ENCODE peak calls at places on chromosomes 11 and 22, in six cellular contexts. T is cardiac fibroblast, B is fibroblast of the aortic adventitia, Y is adrenal gland, I is upper lobe of left lung, O is left ventricle myocardium inferior. N is an unnamed sample.

GRCh38 chr11:20022363-20023081 is 137.8 kb downstream of the DBX1 start:
- DNase-seq in T (peak), B (peak), O (no peak), Y (no peak), I (no peak), N (peak)

GRCh38 chr11:2954263-2954662 is 25.0 kb upstream of the PHLDA2 start:
- DNase-seq in Y (no peak), T (no peak), I (no peak), O (no peak), B (no peak), N (peak)

GRCh38 chr11:69361048-69361447 is 67.1 kb downstream of the MYEOV start:
- DNase-seq in T (no peak), I (peak), Y (no peak), O (no peak), B (no peak), N (no peak)

GRCh38 chr11:11397043-11397415 is 44.0 kb upstream of the CSNK2A3 start:
- DNase-seq in O (no peak), B (no peak), T (no peak), Y (no peak), I (no peak), N (no peak)

GRCh38 chr11:112221263-112221835 is 4.9 kb upstream of the PTS start:
- DNase-seq in O (no peak), B (peak), I (no peak), T (no peak), Y (no peak), N (peak)

GRCh38 chr22:20106205-20106848 is 9.6 kb upstream of the RANBP1 start:
- DNase-seq in I (no peak), B (no peak), Y (no peak), O (peak), T (no peak), N (no peak)

GRCh38 chr11:12441081-12441801 is 63.9 kb downstream of the PARVA start:
- DNase-seq in B (no peak), I (no peak), T (peak), O (no peak), Y (no peak), N (peak)

GRCh38 chr22:24400726-24401596 is 26.4 kb upstream of the ADORA2A start:
- DNase-seq in O (no peak), Y (no peak), I (no peak), T (peak), B (peak), N (no peak)

GRCh38 chr11:83706581-83706980 is 420.4 kb upstream of the CCDC90B start:
- DNase-seq in T (no peak), B (no peak), Y (no peak), O (no peak), I (no peak), N (peak)

GRCh38 chr11:36596880-36597279 is 1.2 kb downstream of the RAG2 start:
- DNase-seq in Y (no peak), B (no peak), I (no peak), O (no peak), T (no peak), N (no peak)

GRCh38 chr11:95144313-95145235 is 54.9 kb downstream of the ENDOD1 start:
- DNase-seq in I (no peak), O (no peak), T (peak), Y (no peak), B (peak), N (no peak)

GRCh38 chr11:61028135-61028729 is 56.8 kb downstream of the CD6 start:
- DNase-seq in Y (no peak), I (no peak), T (no peak), B (no peak), O (no peak), N (peak)

GRCh38 chr11:76782526-76783293 is 446 bp upstream of the TSKU start:
- DNase-seq in I (peak), Y (peak), O (peak), T (peak), B (peak), N (peak)

GRCh38 chr11:60377737-60378136 is 595 bp upstream of the MS4A7 start:
- DNase-seq in Y (peak), B (no peak), O (peak), T (no peak), I (peak), N (no peak)

GRCh38 chr11:28699701-28700100 is 591.5 kb downstream of the METTL15 start:
- DNase-seq in B (no peak), I (no peak), Y (no peak), T (no peak), O (no peak), N (no peak)

GRCh38 chr11:68045900-68046299 is 7.1 kb downstream of the TCIRG1 start:
- DNase-seq in B (no peak), T (no peak), I (no peak), Y (no peak), O (no peak), N (no peak)

GRCh38 chr11:83520849-83521248 is 234.7 kb upstream of the CCDC90B start:
- DNase-seq in T (no peak), O (no peak), I (no peak), B (no peak), Y (no peak), N (no peak)

GRCh38 chr22:18975434-18976196 is 39.5 kb upstream of the PRODH start:
- DNase-seq in I (no peak), B (no peak), Y (no peak), T (no peak), O (no peak), N (no peak)

GRCh38 chr11:117839936-117840813 is 15.6 kb upstream of the FXYD2 start:
- DNase-seq in T (no peak), I (peak), O (peak), B (no peak), Y (no peak), N (no peak)

GRCh38 chr11:78112588-78113275 is 26.7 kb downstream of the ALG8 start:
- DNase-seq in T (no peak), O (no peak), I (no peak), B (no peak), Y (no peak), N (no peak)

GRCh38 chr11:77101043-77101537 is 1.6 kb upstream of the OMP start:
- DNase-seq in Y (no peak), I (no peak), O (no peak), B (no peak), T (peak), N (peak)

GRCh38 chr11:9953994-9954626 is 290.2 kb downstream of the SWAP70 start:
- DNase-seq in I (no peak), Y (no peak), O (no peak), T (peak), B (peak), N (no peak)

GRCh38 chr11:121321614-121322243 is 29.2 kb downstream of the SC5D start:
- DNase-seq in O (no peak), T (peak), Y (no peak), I (peak), B (peak), N (peak)

GRCh38 chr11:114348200-114349191 is 51.8 kb downstream of the C11orf71 start:
- DNase-seq in Y (peak), O (no peak), T (peak), I (no peak), B (peak), N (peak)

GRCh38 chr11:17673951-17674350 is 45.4 kb upstream of the MYOD1 start:
- DNase-seq in O (no peak), Y (no peak), I (no peak), T (no peak), B (peak), N (peak)

GRCh38 chr11:68658661-68659060 is 25.7 kb upstream of the GAL start:
- DNase-seq in O (no peak), B (no peak), Y (no peak), T (peak), I (no peak), N (no peak)

GRCh38 chr22:33986167-33986771 is 66.0 kb upstream of the LARGE1 start:
- DNase-seq in O (no peak), B (no peak), I (no peak), T (no peak), Y (no peak), N (no peak)

GRCh38 chr11:131808466-131808865 is 438.1 kb downstream of the NTM start:
- DNase-seq in B (no peak), O (no peak), Y (no peak), T (no peak), I (no peak), N (peak)

GRCh38 chr11:131807876-131808275 is 437.5 kb downstream of the NTM start:
- DNase-seq in Y (no peak), B (no peak), I (no peak), O (no peak), T (no peak), N (no peak)

GRCh38 chr11:131809203-131809948 is 439.0 kb downstream of the NTM start:
- DNase-seq in Y (no peak), I (no peak), B (peak), T (no peak), O (no peak), N (no peak)

GRCh38 chr11:131811380-131811779 is 441.0 kb downstream of the NTM start:
- DNase-seq in O (no peak), B (no peak), Y (no peak), I (no peak), T (no peak), N (peak)

GRCh38 chr11:131810511-131810910 is 440.1 kb downstream of the NTM start:
- DNase-seq in I (no peak), O (no peak), B (peak), Y (no peak), T (no peak), N (no peak)
- TF ChIP-seq CTCF in I (no peak), O (no peak), B (no peak), Y (no peak), T (no peak), N (no peak)

GRCh38 chr22:40178417-40179409 is 988 bp downstream of the TNRC6B start:
- DNase-seq in I (peak), T (peak), B (peak), O (peak), Y (peak), N (peak)

GRCh38 chr22:40177738-40178416 is at the start of gene TNRC6B:
- DNase-seq in T (peak), I (peak), Y (peak), B (peak), O (peak), N (peak)

GRCh38 chr22:40181323-40181722 is 3.6 kb downstream of the TNRC6B start:
- DNase-seq in Y (no peak), T (no peak), B (no peak), I (no peak), O (no peak), N (no peak)

GRCh38 chr22:40180403-40180802 is 2.7 kb downstream of the TNRC6B start:
- DNase-seq in I (no peak), T (no peak), O (no peak), Y (no peak), B (no peak), N (no peak)

GRCh38 chr22:40179535-40179934 is 1.8 kb downstream of the TNRC6B start:
- DNase-seq in B (no peak), T (no peak), I (no peak), Y (no peak), O (no peak), N (no peak)
- H3K4me3 ChIP-seq in B (peak), T (peak), I (peak), Y (no peak), O (peak), N (peak)

GRCh38 chr11:123375832-123376231 is 54.2 kb upstream of the GRAMD1B start:
- DNase-seq in Y (no peak), B (no peak), O (no peak), I (no peak), T (no peak), N (no peak)
- TF ChIP-seq CTCF in Y (no peak), B (no peak), O (no peak), I (no peak), T (no peak), N (no peak)

GRCh38 chr22:45672564-45673481 is 1.2 kb downstream of the ATXN10 start:
- DNase-seq in O (no peak), B (peak), Y (no peak), T (no peak), I (no peak), N (no peak)

GRCh38 chr22:45671051-45671782 is 417 bp upstream of the ATXN10 start:
- DNase-seq in T (no peak), I (no peak), B (peak), Y (peak), O (no peak), N (no peak)

GRCh38 chr22:45676024-45676423 is 4.4 kb downstream of the ATXN10 start:
- DNase-seq in B (no peak), T (no peak), I (no peak), O (no peak), Y (no peak), N (no peak)

GRCh38 chr22:45673482-45674175 is 2.0 kb downstream of the ATXN10 start:
- DNase-seq in O (no peak), T (no peak), B (no peak), Y (no peak), I (no peak), N (no peak)

GRCh38 chr22:45671783-45672563 is at the start of gene ATXN10:
- DNase-seq in Y (peak), B (peak), T (peak), I (peak), O (peak), N (peak)
- H3K4me3 ChIP-seq in Y (peak), B (peak), T (peak), I (peak), O (peak), N (peak)

GRCh38 chr11:125429174-125429707 is 66.8 kb downstream of the FEZ1 start:
- DNase-seq in B (peak), Y (peak), I (no peak), T (peak), O (peak), N (peak)
- TF ChIP-seq CTCF in B (peak), Y (peak), I (peak), T (peak), O (peak), N (peak)

DNA sequence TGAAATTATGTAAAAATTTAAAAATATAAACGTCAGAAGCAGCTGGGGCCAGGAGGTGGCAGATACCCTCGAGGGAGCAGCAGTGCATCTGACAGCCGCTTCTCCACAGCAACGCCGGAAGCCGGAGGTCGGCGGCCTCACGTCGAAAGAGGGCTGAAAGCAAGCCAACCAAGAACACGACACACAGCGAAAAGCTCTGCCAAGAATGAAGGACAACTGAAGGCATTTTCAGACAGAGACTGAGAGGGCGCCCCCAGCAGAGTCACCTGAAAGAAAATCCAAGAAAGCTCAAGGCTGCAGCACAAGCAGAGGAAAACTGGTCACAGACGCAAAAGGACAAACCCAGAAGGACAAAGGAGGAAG is 34.4 kb upstream of the MOB2 start:
- DNase-seq in I (no peak), Y (peak), T (no peak), B (no peak), O (peak), N (no peak)
- H3K4me3 ChIP-seq in I (no peak), Y (no peak), T (no peak), B (no peak), O (no peak), N (no peak)

N was measured in epithelial cell of esophagus.